ENCODE peak calls at places on chromosomes 3 and 15, in nine cellular contexts. One of them, this sample, is unnamed.

GRCh38 chr3:196144383-196145105 is 62.7 kb upstream of the TFRC start:
- DNase-seq in RCC 7860: no peak
- DNase-seq in choroid plexus epithelial cell: peak
- DNase-seq in trophoblast cell: peak
- DNase-seq in GM03348: peak
- DNase-seq in left colon: no peak
- DNase-seq in epithelial cell of esophagus: peak
- DNase-seq in stimulated activated CD4-positive, alpha-beta T cell treated with anti-CD3 and anti-CD28 coated beads, Interleukin-1b, Interleukin-23, amount 100 ng/mL, for 48 hours: no peak
- DNase-seq in aorta: no peak
- DNase-seq in this sample: peak

GRCh38 chr3:158420654-158421396 is 150.2 kb upstream of the MLF1 start:
- DNase-seq in GM03348: peak
- DNase-seq in choroid plexus epithelial cell: peak
- DNase-seq in stimulated activated CD4-positive, alpha-beta T cell treated with anti-CD3 and anti-CD28 coated beads, Interleukin-1b, Interleukin-23, amount 100 ng/mL, for 48 hours: no peak
- DNase-seq in trophoblast cell: peak
- DNase-seq in aorta: no peak
- DNase-seq in left colon: no peak
- DNase-seq in epithelial cell of esophagus: peak
- DNase-seq in RCC 7860: peak
- DNase-seq in this sample: peak

GRCh38 chr3:69320867-69321266 is 65.0 kb downstream of the FRMD4B start:
- DNase-seq in aorta: no peak
- DNase-seq in GM03348: no peak
- DNase-seq in stimulated activated CD4-positive, alpha-beta T cell treated with anti-CD3 and anti-CD28 coated beads, Interleukin-1b, Interleukin-23, amount 100 ng/mL, for 48 hours: no peak
- DNase-seq in RCC 7860: no peak
- DNase-seq in left colon: no peak
- DNase-seq in trophoblast cell: no peak
- DNase-seq in epithelial cell of esophagus: no peak
- DNase-seq in choroid plexus epithelial cell: no peak
- DNase-seq in this sample: no peak

GRCh38 chr3:126390751-126391150 is 4.0 kb upstream of the CFAP100 start:
- DNase-seq in trophoblast cell: no peak
- DNase-seq in RCC 7860: no peak
- DNase-seq in aorta: peak
- DNase-seq in choroid plexus epithelial cell: no peak
- DNase-seq in epithelial cell of esophagus: no peak
- DNase-seq in GM03348: no peak
- DNase-seq in left colon: no peak
- DNase-seq in stimulated activated CD4-positive, alpha-beta T cell treated with anti-CD3 and anti-CD28 coated beads, Interleukin-1b, Interleukin-23, amount 100 ng/mL, for 48 hours: no peak
- DNase-seq in this sample: no peak

GRCh38 chr3:85574306-85574705 is 615.5 kb downstream of the CADM2 start:
- DNase-seq in trophoblast cell: no peak
- DNase-seq in GM03348: no peak
- DNase-seq in epithelial cell of esophagus: peak
- DNase-seq in stimulated activated CD4-positive, alpha-beta T cell treated with anti-CD3 and anti-CD28 coated beads, Interleukin-1b, Interleukin-23, amount 100 ng/mL, for 48 hours: no peak
- DNase-seq in RCC 7860: peak
- DNase-seq in aorta: no peak
- DNase-seq in left colon: no peak
- DNase-seq in choroid plexus epithelial cell: peak
- DNase-seq in this sample: peak

GRCh38 chr3:176951586-176952292 is 245.5 kb downstream of the TBL1XR1 start:
- DNase-seq in choroid plexus epithelial cell: peak
- DNase-seq in aorta: no peak
- DNase-seq in left colon: no peak
- DNase-seq in trophoblast cell: no peak
- DNase-seq in GM03348: peak
- DNase-seq in epithelial cell of esophagus: no peak
- DNase-seq in RCC 7860: no peak
- DNase-seq in stimulated activated CD4-positive, alpha-beta T cell treated with anti-CD3 and anti-CD28 coated beads, Interleukin-1b, Interleukin-23, amount 100 ng/mL, for 48 hours: no peak
- DNase-seq in this sample: peak

GRCh38 chr3:188240189-188240981 is 86.4 kb downstream of the LPP start:
- DNase-seq in trophoblast cell: no peak
- DNase-seq in epithelial cell of esophagus: no peak
- DNase-seq in GM03348: no peak
- DNase-seq in choroid plexus epithelial cell: no peak
- DNase-seq in left colon: no peak
- DNase-seq in RCC 7860: no peak
- DNase-seq in stimulated activated CD4-positive, alpha-beta T cell treated with anti-CD3 and anti-CD28 coated beads, Interleukin-1b, Interleukin-23, amount 100 ng/mL, for 48 hours: no peak
- DNase-seq in aorta: no peak
- DNase-seq in this sample: no peak

GRCh38 chr15:79117442-79118204 is 27.0 kb upstream of the RASGRF1 start:
- DNase-seq in RCC 7860: no peak
- DNase-seq in GM03348: no peak
- DNase-seq in choroid plexus epithelial cell: no peak
- DNase-seq in left colon: no peak
- DNase-seq in trophoblast cell: no peak
- DNase-seq in epithelial cell of esophagus: no peak
- DNase-seq in stimulated activated CD4-positive, alpha-beta T cell treated with anti-CD3 and anti-CD28 coated beads, Interleukin-1b, Interleukin-23, amount 100 ng/mL, for 48 hours: no peak
- DNase-seq in aorta: peak
- DNase-seq in this sample: no peak

GRCh38 chr3:79018671-79019136 is 749.1 kb downstream of the ROBO1 start:
- DNase-seq in GM03348: peak
- DNase-seq in aorta: peak
- DNase-seq in stimulated activated CD4-positive, alpha-beta T cell treated with anti-CD3 and anti-CD28 coated beads, Interleukin-1b, Interleukin-23, amount 100 ng/mL, for 48 hours: no peak
- DNase-seq in RCC 7860: peak
- DNase-seq in left colon: peak
- DNase-seq in choroid plexus epithelial cell: peak
- DNase-seq in epithelial cell of esophagus: peak
- DNase-seq in trophoblast cell: peak
- DNase-seq in this sample: peak

GRCh38 chr3:89932882-89933281 is 825.5 kb downstream of the EPHA3 start:
- DNase-seq in stimulated activated CD4-positive, alpha-beta T cell treated with anti-CD3 and anti-CD28 coated beads, Interleukin-1b, Interleukin-23, amount 100 ng/mL, for 48 hours: no peak
- DNase-seq in RCC 7860: no peak
- DNase-seq in epithelial cell of esophagus: no peak
- DNase-seq in left colon: no peak
- DNase-seq in choroid plexus epithelial cell: no peak
- DNase-seq in GM03348: no peak
- DNase-seq in trophoblast cell: no peak
- DNase-seq in aorta: no peak
- DNase-seq in this sample: no peak

GRCh38 chr15:42066764-42067415 is 27.5 kb downstream of the PLA2G4D start:
- DNase-seq in stimulated activated CD4-positive, alpha-beta T cell treated with anti-CD3 and anti-CD28 coated beads, Interleukin-1b, Interleukin-23, amount 100 ng/mL, for 48 hours: no peak
- DNase-seq in choroid plexus epithelial cell: no peak
- DNase-seq in aorta: no peak
- DNase-seq in trophoblast cell: no peak
- DNase-seq in epithelial cell of esophagus: no peak
- DNase-seq in left colon: no peak
- DNase-seq in RCC 7860: no peak
- DNase-seq in GM03348: no peak
- DNase-seq in this sample: no peak